ENCODE peak calls at places on chromosomes 16 and 17, in six cellular contexts. P is activated CD4-positive, alpha-beta T cell treated with anti-CD3 and anti-CD28 coated beads, Interleukin-2, amount 10 ng/mL, durations not matched to agents 7 days and 5 days; Z is HFF-Myc; T is cardiac fibroblast; Y is left lung; U is foreskin fibroblast. J is an unnamed sample.

GRCh38 chr17:72538921-72539352 is 418.1 kb downstream of the SOX9 start:
- DNase-seq in P (no peak), Z (no peak), T (no peak), Y (no peak), U (no peak), J (no peak)

GRCh38 chr17:60641126-60641525 is 36.5 kb upstream of the BCAS3 start:
- DNase-seq in P (no peak), Z (no peak), T (no peak), Y (no peak), U (peak), J (no peak)

GRCh38 chr17:35238817-35239216 is 4.1 kb upstream of the SLFN5 start:
- DNase-seq in P (no peak), Z (no peak), T (peak), Y (no peak), U (peak), J (no peak)

GRCh38 chr16:59543641-59544040 is 809.5 kb upstream of the GOT2 start:
- DNase-seq in P (no peak), Z (peak), T (no peak), Y (no peak), U (peak), J (no peak)

GRCh38 chr16:30893082-30893743 is 664 bp downstream of the BCL7C start:
- DNase-seq in P (no peak), Z (no peak), T (no peak), Y (peak), U (peak), J (no peak)

GRCh38 chr17:79792984-79793923 is 3.6 kb downstream of the CBX8 start:
- DNase-seq in P (no peak), Z (peak), T (peak), Y (no peak), U (peak), J (no peak)

GRCh38 chr17:82490512-82491195 is 28.9 kb upstream of the FOXK2 start:
- DNase-seq in P (no peak), Z (no peak), T (no peak), Y (no peak), U (no peak), J (peak)

GRCh38 chr16:459761-460160 is 34.3 kb downstream of the RAB11FIP3 start:
- DNase-seq in P (no peak), Z (no peak), T (no peak), Y (no peak), U (no peak), J (no peak)

GRCh38 chr17:74818306-74818705 is 41.4 kb downstream of the GRIN2C start:
- DNase-seq in P (no peak), Z (no peak), T (no peak), Y (no peak), U (no peak), J (no peak)

GRCh38 chr17:41322903-41323895 is 7.7 kb upstream of the KRTAP17-1 start:
- DNase-seq in P (no peak), Z (no peak), T (no peak), Y (no peak), U (no peak), J (no peak)

GRCh38 chr16:47858333-47859067 is 297.3 kb downstream of the ABCC12 start:
- DNase-seq in P (no peak), Z (no peak), T (no peak), Y (no peak), U (no peak), J (no peak)

GRCh38 chr16:85916141-85916890 is 17.4 kb downstream of the IRF8 start:
- DNase-seq in P (no peak), Z (no peak), T (peak), Y (peak), U (no peak), J (no peak)

J was measured in OCI-LY7.